ENCODE peak calls at places on chromosomes 3 and 15, in ten cellular contexts. P is CD8-positive, alpha-beta T cell; M is esophagus squamous epithelium; I is colonic mucosa; W is WERI-Rb-1; F is sigmoid colon; H is GM12878; J is body of pancreas; G is ovary; K is Caco-2. L is an unnamed sample.

GRCh38 chr3:22713936-22714335 is 489.2 kb upstream of the UBE2E2 start:
- DNase-seq in M (no peak), K (no peak), W (no peak), J (peak), F (no peak), G (no peak), I (no peak), P (no peak), H (no peak), L (peak)

GRCh38 chr3:170599083-170599482 is 13.2 kb upstream of the SLC7A14 start:
- DNase-seq in I (no peak), G (no peak), K (no peak), W (no peak), M (no peak), P (no peak), J (no peak), H (no peak), F (no peak), L (no peak)

GRCh38 chr3:74214286-74214685 is 400.2 kb downstream of the CNTN3 start:
- DNase-seq in M (no peak), W (no peak), G (no peak), F (no peak), I (no peak), J (no peak), H (no peak), K (no peak), P (no peak), L (no peak)

GRCh38 chr3:100575704-100576103 is 33.7 kb upstream of the ADGRG7 start:
- DNase-seq in J (no peak), W (no peak), K (no peak), F (no peak), I (no peak), M (no peak), P (no peak), H (no peak), G (no peak), L (no peak)

GRCh38 chr3:66336358-66336766 is 115.6 kb downstream of the SLC25A26 start:
- DNase-seq in H (no peak), M (no peak), W (no peak), K (no peak), F (no peak), P (no peak), I (no peak), J (no peak), G (no peak), L (peak)

GRCh38 chr15:40441012-40441735 is 421 bp downstream of the BAHD1 start:
- DNase-seq in I (no peak), F (no peak), K (no peak), G (no peak), M (no peak), H (no peak), P (no peak), W (no peak), J (no peak), L (no peak)

GRCh38 chr15:27459836-27460235 is 488.9 kb downstream of the GABRG3 start:
- DNase-seq in K (no peak), G (no peak), F (no peak), I (no peak), M (no peak), H (no peak), W (no peak), P (no peak), J (no peak), L (no peak)

GRCh38 chr15:32794973-32795372 is 77.2 kb downstream of the GREM1 start:
- DNase-seq in I (no peak), H (no peak), F (no peak), W (no peak), J (no peak), M (no peak), G (no peak), K (peak), P (no peak), L (no peak)

GRCh38 chr15:95448531-95449210 is 881.8 kb upstream of the NR2F2 start:
- DNase-seq in P (no peak), W (no peak), G (no peak), M (no peak), K (no peak), H (no peak), F (no peak), J (no peak), I (no peak), L (no peak)

GRCh38 chr15:40010681-40011080 is 28.3 kb downstream of the SRP14 start:
- DNase-seq in G (no peak), F (no peak), P (no peak), J (no peak), W (no peak), M (no peak), K (no peak), I (no peak), H (no peak), L (peak)

GRCh38 chr3:193240850-193241706 is at the start of gene PLAAT1:
- DNase-seq in H (no peak), K (peak), F (peak), M (no peak), P (no peak), I (peak), W (peak), J (peak), G (peak), L (no peak)

GRCh38 chr3:173584834-173585831 is 187.6 kb downstream of the NLGN1 start:
- DNase-seq in H (no peak), G (peak), W (no peak), P (no peak), K (no peak), F (peak), J (peak), I (no peak), M (no peak), L (no peak)

DNA sequence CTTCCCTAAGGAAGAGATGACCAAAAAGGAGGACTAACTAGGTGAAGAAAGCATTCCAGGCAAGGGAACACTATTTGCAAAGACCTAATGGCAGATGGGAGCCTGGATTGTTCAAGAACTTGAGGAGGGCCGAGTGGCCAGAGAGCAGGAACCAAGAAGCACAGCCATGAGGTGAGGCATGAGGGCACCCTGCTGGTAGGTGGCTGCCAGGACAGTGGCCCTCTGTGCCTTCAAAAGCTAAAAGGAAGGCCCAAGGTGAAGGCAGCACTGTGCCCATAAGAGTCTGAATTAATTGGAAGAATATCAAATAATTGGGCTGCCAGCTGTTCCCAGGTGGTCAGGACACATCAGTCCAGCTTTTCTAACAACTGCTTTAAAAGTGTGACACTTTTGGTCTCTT is 27.9 kb upstream of the CTDSPL start:
- DNase-seq in W (peak), G (no peak), K (no peak), I (no peak), P (no peak), H (no peak), M (no peak), F (no peak), J (no peak), L (no peak)
- TF ChIP-seq CTCF in W (peak), G (no peak), K (no peak), I (no peak), P (no peak), H (peak), M (no peak), F (no peak), J (no peak), L (peak)

DNA sequence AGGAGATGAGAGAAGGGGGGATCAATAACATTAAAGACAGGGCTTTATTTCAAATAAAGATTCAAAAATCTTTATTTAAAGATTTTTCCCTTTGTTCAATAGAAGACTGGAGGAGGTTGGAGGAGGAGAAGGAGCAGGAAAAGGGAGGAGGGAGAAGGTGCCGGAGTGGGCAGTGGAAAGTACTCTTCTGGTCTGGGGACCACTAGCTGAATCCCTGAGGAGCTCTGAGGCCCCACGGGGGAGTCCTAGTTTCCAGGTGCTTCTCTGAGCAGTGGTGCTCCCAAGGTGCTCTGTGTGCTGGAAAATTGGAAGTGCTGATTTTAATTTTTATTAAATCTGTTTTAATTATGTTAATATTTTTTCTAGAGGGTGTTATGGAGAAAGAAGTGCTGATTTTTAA is 19.3 kb upstream of the SEMA4B start:
- DNase-seq in W (peak), K (no peak), P (no peak), J (no peak), I (no peak), G (no peak), F (no peak), M (no peak), H (no peak), L (no peak)
- H3K4me3 ChIP-seq in W (peak), K (no peak), P (no peak), J (no peak), I (no peak), G (no peak), F (no peak), M (no peak), H (no peak), L (no peak)

GRCh38 chr15:100131321-100132224 is 210.2 kb downstream of the ADAMTS17 start:
- DNase-seq in M (no peak), W (no peak), P (no peak), K (no peak), I (no peak), G (no peak), H (no peak), J (peak), F (no peak), L (no peak)
- TF ChIP-seq CTCF in M (peak), W (no peak), P (no peak), K (no peak), I (peak), G (no peak), H (peak), J (peak), F (no peak), L (no peak)

GRCh38 chr15:54566654-54567053 is 588.4 kb downstream of the UNC13C start:
- DNase-seq in K (no peak), J (no peak), W (no peak), P (no peak), F (no peak), M (no peak), I (no peak), G (no peak), H (no peak), L (no peak)
- H3K4me3 ChIP-seq in K (no peak), J (no peak), W (no peak), P (no peak), F (no peak), M (no peak), I (no peak), G (no peak), H (no peak), L (no peak)

GRCh38 chr15:23857028-23857641 is 170.0 kb upstream of the NDN start:
- DNase-seq in W (peak), P (no peak), H (no peak), F (no peak), I (peak), K (peak), M (no peak), J (peak), G (peak), L (no peak)
- TF ChIP-seq CTCF in W (peak), P (no peak), H (no peak), F (no peak), I (peak), K (peak), M (peak), J (peak), G (no peak), L (no peak)

GRCh38 chr3:8280161-8280560 is 221.5 kb upstream of the LMCD1 start:
- DNase-seq in K (no peak), G (no peak), W (no peak), P (no peak), M (no peak), H (no peak), F (no peak), I (no peak), J (no peak), L (no peak)
- H3K4me3 ChIP-seq in K (no peak), G (no peak), W (no peak), P (no peak), M (no peak), H (no peak), F (no peak), I (no peak), J (no peak), L (no peak)

DNA sequence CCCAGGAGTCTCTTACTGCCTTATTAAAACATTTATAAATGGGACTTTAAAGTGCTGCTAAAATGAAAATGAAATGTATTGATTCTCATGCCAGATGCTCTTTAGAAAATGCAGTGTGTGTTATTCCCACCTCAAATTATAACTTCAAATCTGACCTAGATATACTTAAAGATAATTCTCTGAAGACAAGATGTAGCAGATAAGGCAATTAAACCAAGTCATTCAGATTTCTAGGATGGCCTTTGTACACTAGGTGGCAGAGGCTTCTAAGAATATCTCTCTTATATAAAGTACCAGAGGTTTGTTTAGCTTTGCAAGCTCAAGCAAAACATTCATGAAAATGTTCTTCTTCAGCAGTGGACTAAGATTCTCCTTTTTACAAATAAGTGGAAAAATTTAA is 26.9 kb upstream of the GOLGA8B start:
- DNase-seq in I (no peak), K (no peak), M (no peak), W (no peak), J (no peak), F (no peak), H (no peak), G (no peak), P (no peak), L (no peak)
- TF ChIP-seq CTCF in I (no peak), K (peak), M (no peak), W (peak), J (no peak), F (no peak), H (peak), G (no peak), P (no peak), L (peak)

GRCh38 chr3:50345586-50345985 is at the start of gene ZMYND10:
- DNase-seq in J (peak), K (peak), M (no peak), H (no peak), G (peak), P (peak), W (peak), I (peak), F (peak), L (no peak)
- H3K4me3 ChIP-seq in J (no peak), K (peak), M (peak), H (peak), G (peak), P (peak), W (peak), I (peak), F (peak), L (peak)

GRCh38 chr3:49703956-49704355 is 14.6 kb downstream of the RNF123 start:
- DNase-seq in K (no peak), F (no peak), P (no peak), H (no peak), J (no peak), G (no peak), I (no peak), W (no peak), M (no peak), L (no peak)
- TF ChIP-seq CTCF in K (no peak), F (no peak), P (no peak), H (no peak), J (no peak), G (no peak), I (no peak), W (no peak), M (no peak), L (no peak)

GRCh38 chr3:181791380-181791779 is 79.7 kb downstream of the SOX2 start:
- DNase-seq in I (no peak), P (no peak), K (no peak), W (no peak), H (no peak), G (no peak), M (no peak), J (no peak), F (no peak), L (no peak)

GRCh38 chr3:181793006-181793405 is 81.3 kb downstream of the SOX2 start:
- DNase-seq in F (no peak), M (no peak), K (no peak), P (no peak), J (no peak), I (no peak), W (no peak), G (no peak), H (no peak), L (no peak)

GRCh38 chr3:181796641-181797040 is 84.9 kb downstream of the SOX2 start:
- DNase-seq in F (no peak), G (no peak), K (no peak), M (no peak), I (no peak), J (no peak), W (no peak), P (no peak), H (no peak), L (no peak)

GRCh38 chr3:181797431-181797830 is 85.7 kb downstream of the SOX2 start:
- DNase-seq in I (no peak), M (no peak), G (no peak), K (no peak), J (no peak), H (no peak), F (no peak), P (no peak), W (no peak), L (no peak)

DNA sequence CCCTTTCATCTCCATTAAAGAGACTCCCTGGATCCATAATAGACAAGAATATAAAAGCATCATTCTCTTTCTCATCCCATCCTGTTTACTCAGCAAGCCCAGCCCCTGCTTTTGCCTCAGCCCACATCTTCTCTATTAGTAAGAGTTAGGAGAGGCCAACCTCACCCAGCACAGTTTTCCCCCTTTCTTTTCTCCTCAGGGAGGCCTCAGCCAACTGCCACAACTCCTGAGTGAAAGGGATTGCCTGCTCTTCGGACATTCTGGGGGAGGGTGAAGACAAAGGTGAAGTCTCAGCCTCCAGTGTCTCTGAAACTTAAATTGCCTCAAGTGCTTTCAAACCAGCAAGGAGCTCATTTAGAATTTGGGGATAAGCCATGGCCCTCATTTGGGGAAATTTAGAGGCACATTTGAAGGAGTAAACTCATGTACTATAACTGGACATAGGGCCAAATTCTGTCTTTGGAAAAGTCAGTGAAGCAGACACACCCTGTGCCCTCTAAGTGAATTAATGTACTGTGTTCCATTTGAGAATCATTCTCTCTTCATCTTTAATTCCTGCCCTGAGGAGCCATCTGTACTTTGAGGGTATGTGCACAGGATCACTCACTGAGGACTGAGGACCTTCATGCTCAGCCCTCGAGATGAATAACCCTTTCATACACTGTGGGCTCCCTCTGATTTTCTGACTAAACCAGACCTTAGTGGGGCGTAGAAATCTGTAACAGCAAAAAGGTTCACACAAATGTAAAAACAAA is 82.5 kb downstream of the SOX2 start:
- DNase-seq in K (no peak), P (no peak), M (no peak), H (no peak), W (no peak), G (no peak), F (no peak), I (no peak), J (no peak), L (no peak)
- H3K4me3 ChIP-seq in K (no peak), P (no peak), M (no peak), H (no peak), W (no peak), G (no peak), F (no peak), I (no peak), J (no peak), L (no peak)